ENCODE peak calls at places on chromosomes 3 and 15, in eight cellular contexts. E, R, G, F, J, A, U and Z are unnamed samples. For H3K36me3, the result is how much of the 10 kb centered on the place peaks cover.

GRCh38 chr3:134056464-134056891 is 26.8 kb upstream of the SLCO2A1 start:
- DNase-seq in E (no peak), R (no peak), G (no peak), F (peak), J (no peak), A (no peak), U (no peak), Z (no peak)

GRCh38 chr15:101156509-101157159 is 95.2 kb downstream of the CHSY1 start:
- DNase-seq in E (peak), R (no peak), G (no peak), F (no peak), J (no peak), A (no peak), U (no peak), Z (peak)

GRCh38 chr3:32413845-32414526 is 22.3 kb downstream of the CMTM7 start:
- DNase-seq in E (no peak), R (no peak), G (no peak), F (no peak), J (no peak), A (no peak), U (no peak), Z (no peak)

GRCh38 chr3:151144756-151145155 is 58.3 kb downstream of the GPR171 start:
- DNase-seq in E (no peak), R (no peak), G (no peak), F (no peak), J (no peak), A (no peak), U (no peak), Z (no peak)

GRCh38 chr15:69304176-69304533 is 5.4 kb downstream of the PAQR5 start:
- DNase-seq in E (peak), R (peak), G (peak), F (no peak), J (no peak), A (no peak), U (no peak), Z (no peak)

GRCh38 chr3:57000012-57000411 is 60.5 kb upstream of the SPATA12 start:
- DNase-seq in E (no peak), R (no peak), G (no peak), F (no peak), J (no peak), A (no peak), U (no peak), Z (no peak)

GRCh38 chr15:57216288-57216687 is 160.0 kb upstream of the CGNL1 start:
- DNase-seq in E (peak), R (peak), G (no peak), F (no peak), J (no peak), A (no peak), U (no peak), Z (no peak)

GRCh38 chr3:70061111-70061510 is 61.6 kb downstream of the SAMMSON start:
- DNase-seq in E (no peak), R (no peak), G (no peak), F (no peak), J (no peak), A (no peak), U (no peak), Z (no peak)

GRCh38 chr15:69760890-69761568 is 308.4 kb downstream of the RPLP1 start:
- DNase-seq in E (peak), R (peak), G (no peak), F (peak), J (peak), A (peak), U (peak), Z (peak)

GRCh38 chr3:107946700-107947099 is 144.1 kb downstream of the CD47 start:
- DNase-seq in E (no peak), R (no peak), G (no peak), F (no peak), J (no peak), A (no peak), U (no peak), Z (no peak)

GRCh38 chr15:97410907-97411575 is 549.5 kb upstream of the ARRDC4 start:
- DNase-seq in E (no peak), R (no peak), G (no peak), F (no peak), J (no peak), A (no peak), U (no peak), Z (no peak)

GRCh38 chr3:18012464-18012863 is 270.0 kb upstream of the TBC1D5 start:
- DNase-seq in E (no peak), R (no peak), G (no peak), F (no peak), J (no peak), A (no peak), U (no peak), Z (no peak)

GRCh38 chr15:78675617-78676360 is 34.8 kb upstream of the CHRNB4 start:
- DNase-seq in E (no peak), R (no peak), G (no peak), F (no peak), J (no peak), A (no peak), U (no peak), Z (no peak)

GRCh38 chr3:174613173-174613572 is 246.0 kb upstream of the NAALADL2 start:
- DNase-seq in E (no peak), R (no peak), G (peak), F (no peak), J (no peak), A (no peak), U (no peak), Z (no peak)

GRCh38 chr3:144112036-144112435 is 140.4 kb downstream of the DIPK2A start:
- DNase-seq in E (no peak), R (no peak), G (no peak), F (no peak), J (no peak), A (no peak), U (no peak), Z (no peak)

DNA sequence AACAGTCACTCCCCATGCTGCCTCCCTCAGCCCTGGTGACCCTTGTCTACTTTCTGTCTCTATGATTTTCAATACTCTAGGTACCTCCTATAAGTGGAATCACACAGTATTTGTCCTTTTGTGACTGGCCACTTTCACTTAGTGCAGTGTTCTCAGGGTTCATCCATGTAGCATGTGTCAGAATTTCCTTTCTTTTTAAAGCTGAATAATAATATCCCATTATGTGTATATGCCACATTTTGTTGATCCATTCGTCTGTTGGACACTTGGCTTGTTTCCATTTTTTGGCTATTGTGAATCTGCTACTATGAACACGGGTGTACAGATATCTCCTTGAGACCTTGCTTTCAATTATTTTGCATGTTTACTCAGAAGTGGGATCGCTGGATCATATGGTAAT is 34.1 kb downstream of the PML start:
- DNase-seq in E (no peak), R (no peak), G (no peak), F (no peak), J (no peak), A (no peak), U (no peak), Z (no peak)
- H3K36me3 ChIP-seq in E (half or more), R (under half), G (under half), F (under half), J (half or more), A (under half), U (under half), Z (under half)

DNA sequence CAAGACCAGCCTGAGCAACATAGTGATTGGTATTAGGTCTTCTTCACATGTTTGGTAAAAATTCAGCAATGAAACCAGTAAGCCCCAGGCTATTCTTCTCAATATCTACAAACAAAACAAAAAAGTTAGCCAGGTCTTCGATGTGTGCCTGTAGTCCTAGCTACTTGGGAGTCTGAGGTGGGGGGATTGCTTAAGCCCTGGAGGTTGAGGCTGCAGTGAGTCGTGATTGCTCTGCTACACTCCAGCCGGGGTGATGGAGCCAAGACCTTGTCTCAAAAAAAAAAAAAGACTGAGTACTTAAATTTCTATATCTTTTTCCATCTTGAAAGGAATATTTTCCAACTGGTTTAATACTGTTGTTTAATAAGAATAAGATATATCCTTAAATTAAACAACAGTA is 106.8 kb downstream of the MBNL1 start:
- DNase-seq in E (no peak), R (peak), G (no peak), F (no peak), J (no peak), A (no peak), U (no peak), Z (no peak)
- H3K36me3 ChIP-seq in E (under half), R (under half), G (under half), F (under half), J (under half), A (under half), U (under half), Z (under half)

GRCh38 chr3:59426851-59427565 is 377.2 kb upstream of the CFAP20DC start:
- DNase-seq in E (peak), R (peak), G (no peak), F (no peak), J (no peak), A (no peak), U (no peak), Z (no peak)

GRCh38 chr3:59425371-59425770 is 375.5 kb upstream of the CFAP20DC start:
- DNase-seq in E (peak), R (peak), G (no peak), F (no peak), J (no peak), A (no peak), U (no peak), Z (no peak)

GRCh38 chr3:59432676-59433075 is 382.9 kb upstream of the CFAP20DC start:
- DNase-seq in E (peak), R (peak), G (no peak), F (no peak), J (no peak), A (no peak), U (no peak), Z (no peak)

GRCh38 chr3:59425942-59426341 is 376.1 kb upstream of the CFAP20DC start:
- DNase-seq in E (no peak), R (no peak), G (no peak), F (no peak), J (peak), A (no peak), U (no peak), Z (no peak)

GRCh38 chr3:59429203-59429602 is 379.4 kb upstream of the CFAP20DC start:
- DNase-seq in E (peak), R (no peak), G (no peak), F (no peak), J (no peak), A (no peak), U (no peak), Z (no peak)
- H3K36me3 ChIP-seq in E (under half), R (under half), G (under half), F (under half), J (under half), A (under half), U (under half), Z (under half)

DNA sequence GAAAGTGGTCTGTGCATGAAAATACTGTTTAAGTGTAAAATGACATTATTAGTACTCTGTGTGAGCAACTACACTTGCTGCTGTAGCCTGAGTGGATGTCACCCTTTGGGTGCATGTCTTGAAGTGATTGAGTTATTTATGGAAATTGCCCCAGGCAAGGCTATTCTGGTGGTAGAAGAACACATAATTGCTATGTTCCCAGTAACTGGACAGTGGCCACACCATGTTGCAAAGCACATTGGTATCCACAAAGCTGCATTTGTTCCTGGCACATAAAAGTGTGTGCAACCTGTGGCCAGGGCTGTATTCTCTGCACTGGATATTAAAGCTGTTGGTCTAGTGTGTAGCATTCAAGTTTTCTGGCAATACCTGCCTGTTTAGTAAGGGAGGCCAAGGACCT is 23.8 kb downstream of the MTMR14 start:
- DNase-seq in E (no peak), R (no peak), G (no peak), F (no peak), J (no peak), A (no peak), U (no peak), Z (no peak)
- H3K36me3 ChIP-seq in E (half or more), R (under half), G (half or more), F (under half), J (half or more), A (under half), U (under half), Z (under half)

GRCh38 chr15:80580107-80580506 is 115.0 kb upstream of the ABHD17C start:
- DNase-seq in E (peak), R (peak), G (peak), F (no peak), J (no peak), A (no peak), U (no peak), Z (no peak)
- H3K36me3 ChIP-seq in E (half or more), R (under half), G (under half), F (under half), J (under half), A (under half), U (under half), Z (under half)

GRCh38 chr15:90083419-90083818 is 18.8 kb downstream of the IDH2 start:
- DNase-seq in E (no peak), R (no peak), G (no peak), F (no peak), J (no peak), A (no peak), U (no peak), Z (no peak)
- H3K36me3 ChIP-seq in E (half or more), R (under half), G (under half), F (under half), J (half or more), A (under half), U (under half), Z (under half)

GRCh38 chr15:65329991-65330735 is 25.7 kb downstream of the RNU5B-1 start:
- DNase-seq in E (no peak), R (no peak), G (peak), F (no peak), J (no peak), A (no peak), U (no peak), Z (no peak)

GRCh38 chr15:65327651-65328393 is 23.3 kb downstream of the RNU5B-1 start:
- DNase-seq in E (no peak), R (no peak), G (peak), F (no peak), J (no peak), A (no peak), U (no peak), Z (no peak)

GRCh38 chr15:65330934-65331645 is 26.6 kb downstream of the RNU5B-1 start:
- DNase-seq in E (no peak), R (no peak), G (peak), F (no peak), J (no peak), A (no peak), U (no peak), Z (no peak)

GRCh38 chr15:65328506-65329297 is 24.2 kb downstream of the RNU5B-1 start:
- DNase-seq in E (no peak), R (no peak), G (peak), F (no peak), J (no peak), A (no peak), U (no peak), Z (no peak)

GRCh38 chr15:65329298-65329990 is 25.0 kb downstream of the RNU5B-1 start:
- DNase-seq in E (no peak), R (no peak), G (peak), F (no peak), J (no peak), A (no peak), U (no peak), Z (no peak)
- H3K36me3 ChIP-seq in E (under half), R (under half), G (under half), F (under half), J (under half), A (under half), U (under half), Z (under half)

GRCh38 chr15:51952805-51953204 is 18.8 kb downstream of the LEO1 start:
- DNase-seq in E (no peak), R (no peak), G (no peak), F (no peak), J (no peak), A (no peak), U (no peak), Z (no peak)

DNA sequence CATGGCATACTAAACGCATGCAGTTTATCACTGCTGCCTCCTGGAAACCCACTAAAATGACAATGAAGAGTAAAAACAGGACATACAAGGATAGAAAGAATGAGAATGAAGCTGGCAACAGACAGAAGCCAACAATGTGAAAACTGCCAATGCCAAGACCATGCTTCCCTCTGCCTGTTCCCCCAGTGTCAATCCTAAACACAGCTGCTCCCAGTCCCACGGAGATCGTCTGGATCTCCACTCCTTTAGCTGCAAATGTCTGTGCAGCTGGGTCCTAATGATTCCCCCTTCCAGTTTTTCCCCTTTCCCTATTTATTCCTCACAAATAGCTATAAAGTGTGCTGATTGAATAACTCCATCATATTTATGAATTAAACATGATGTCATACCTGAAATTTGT is 16.1 kb downstream of the LEO1 start:
- DNase-seq in E (no peak), R (no peak), G (no peak), F (no peak), J (no peak), A (no peak), U (no peak), Z (no peak)
- H3K36me3 ChIP-seq in E (under half), R (under half), G (under half), F (under half), J (half or more), A (under half), U (under half), Z (under half)